ENCODE peak calls at places on chromosomes 5 and 9, in nine cellular contexts. K is astrocyte of the spinal cord, T is right atrium auricular region, D is mucosa of descending colon, I is gastrocnemius medialis, Y is OCI-LY7, A is AG09309, J is ovary, B is lower lobe of right lung. N is an unnamed sample.

GRCh38 chr9:124800306-124801259 is 23.6 kb downstream of the OLFML2A start:
- DNase-seq in K (no peak), J (no peak), Y (no peak), T (no peak), I (peak; percentile 37), B (peak; percentile 75), D (no peak), A (no peak), N (peak; percentile 72)

GRCh38 chr5:29672678-29673077 is 1520.8 kb upstream of the CDH6 start:
- DNase-seq in J (no peak), K (no peak), I (no peak), Y (no peak), B (no peak), A (no peak), D (no peak), T (no peak), N (no peak)

GRCh38 chr9:12698293-12698692 is 5.1 kb downstream of the TYRP1 start:
- DNase-seq in T (no peak), J (no peak), B (no peak), Y (no peak), D (no peak), I (no peak), A (no peak), K (peak; percentile 36), N (no peak)

GRCh38 chr5:111079846-111080245 is 8.3 kb downstream of the TSLP start:
- DNase-seq in I (no peak), T (no peak), Y (no peak), K (no peak), B (no peak), J (no peak), D (no peak), A (no peak), N (no peak)

GRCh38 chr5:176538985-176539384 is 1.8 kb upstream of the RNF44 start:
- DNase-seq in B (no peak), I (no peak), A (no peak), J (no peak), D (no peak), K (no peak), Y (no peak), T (no peak), N (no peak)

GRCh38 chr9:134169166-134169565 is 4.8 kb upstream of the RNU6ATAC start:
- DNase-seq in A (no peak), J (no peak), D (no peak), B (no peak), I (no peak), T (no peak), K (no peak), Y (no peak), N (no peak)

GRCh38 chr5:122500245-122501086 is 188.4 kb downstream of the SNCAIP start:
- DNase-seq in J (no peak), D (no peak), B (no peak), K (peak; percentile 60), Y (peak; percentile 3), A (peak; percentile 24), T (no peak), I (no peak), N (peak; percentile 33)

GRCh38 chr9:127712371-127712770 is 3.1 kb downstream of the PTRH1 start:
- DNase-seq in A (no peak), T (no peak), Y (no peak), J (no peak), K (no peak), D (no peak), B (no peak), I (no peak), N (no peak)

GRCh38 chr5:180704362-180704761 is 35.5 kb downstream of the OR2Y1 start:
- DNase-seq in K (no peak), T (no peak), D (no peak), Y (no peak), A (no peak), B (no peak), J (no peak), I (no peak), N (no peak)

GRCh38 chr5:90940227-90940995 is 381.8 kb downstream of the ADGRV1 start:
- DNase-seq in K (peak; percentile 26), T (no peak), B (no peak), I (no peak), D (peak; percentile 44), A (no peak), Y (peak; percentile 5), J (peak; percentile 43), N (no peak)

GRCh38 chr5:115767424-115767823 is 49.0 kb downstream of the CDO1 start:
- DNase-seq in J (no peak), A (no peak), T (no peak), B (no peak), D (no peak), Y (no peak), K (no peak), I (no peak), N (no peak)

GRCh38 chr5:36870399-36871040 is 6.0 kb upstream of the NIPBL start:
- DNase-seq in K (peak; percentile 71), Y (peak; percentile 81), J (no peak), T (no peak), D (no peak), I (no peak), A (no peak), B (no peak), N (no peak)

GRCh38 chr9:86102626-86103025 is 3.3 kb upstream of the GOLM1 start:
- DNase-seq in J (no peak), I (no peak), B (no peak), D (no peak), T (no peak), Y (no peak), A (no peak), K (no peak), N (no peak)

GRCh38 chr9:86099695-86100364 is 472 bp upstream of the GOLM1 start:
- DNase-seq in B (peak; percentile 56), T (peak; percentile 80), K (peak; percentile 52), J (peak; percentile 60), Y (no peak), A (no peak), I (no peak), D (peak; percentile 74), N (peak; percentile 41)

GRCh38 chr9:86096382-86096781 is 3.0 kb downstream of the GOLM1 start:
- DNase-seq in J (no peak), B (no peak), D (no peak), A (no peak), T (no peak), I (no peak), Y (no peak), K (peak; percentile 52), N (no peak)

GRCh38 chr9:86097510-86098224 is 1.7 kb downstream of the GOLM1 start:
- DNase-seq in B (no peak), I (no peak), K (peak; percentile 15), J (no peak), T (no peak), Y (no peak), D (no peak), A (no peak), N (no peak)

GRCh38 chr9:86098793-86099694 is at the start of gene GOLM1:
- DNase-seq in K (peak; percentile 49), I (no peak), D (peak; percentile 58), J (peak; percentile 74), A (no peak), T (no peak), B (peak; percentile 69), Y (no peak), N (peak; percentile 55)
- H3K4me3 ChIP-seq in K (peak within 1 kb of the TSS; percentile 75), I (peak within 1 kb of the TSS; percentile 56), D (peak within 1 kb of the TSS; percentile 48), J (peak within 1 kb of the TSS; percentile 77), A (peak within 1 kb of the TSS; percentile 76), T (peak within 1 kb of the TSS; percentile 74), B (peak within 1 kb of the TSS; percentile 72), Y (no peak within 1 kb of the TSS), N (peak within 1 kb of the TSS; percentile 67)

DNA sequence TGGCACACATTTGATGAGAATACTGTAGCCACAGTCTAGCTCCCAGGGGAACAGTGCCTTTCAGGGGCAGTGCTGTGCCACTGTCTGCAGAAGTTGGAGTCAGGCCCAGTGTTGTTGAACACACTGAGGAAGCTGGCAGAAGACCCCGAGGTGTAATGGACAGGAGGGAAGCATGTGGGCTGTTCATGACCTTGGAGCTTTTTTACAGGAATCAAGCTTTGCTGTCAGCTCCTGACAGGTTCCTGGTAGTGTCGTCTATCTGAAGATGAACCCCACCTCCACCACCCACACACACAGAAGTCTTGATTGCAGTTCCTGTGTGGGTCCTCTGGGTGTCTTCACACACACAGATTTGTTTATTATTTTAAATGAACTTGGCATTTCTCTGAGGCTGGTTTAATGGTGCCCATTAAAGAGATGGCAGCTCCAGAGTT is 40.3 kb upstream of the TNFAIP8 start:
- DNase-seq in A (no peak), Y (peak; percentile 81), D (no peak), B (no peak), T (no peak), K (no peak), J (no peak), I (no peak), N (no peak)
- TF ChIP-seq CTCF in A (peak; percentile 26), Y (peak; percentile 84), D (no peak), B (peak; percentile 35), T (peak; percentile 35), K (peak; percentile 23), J (no peak), I (no peak), N (peak; percentile 18)

DNA sequence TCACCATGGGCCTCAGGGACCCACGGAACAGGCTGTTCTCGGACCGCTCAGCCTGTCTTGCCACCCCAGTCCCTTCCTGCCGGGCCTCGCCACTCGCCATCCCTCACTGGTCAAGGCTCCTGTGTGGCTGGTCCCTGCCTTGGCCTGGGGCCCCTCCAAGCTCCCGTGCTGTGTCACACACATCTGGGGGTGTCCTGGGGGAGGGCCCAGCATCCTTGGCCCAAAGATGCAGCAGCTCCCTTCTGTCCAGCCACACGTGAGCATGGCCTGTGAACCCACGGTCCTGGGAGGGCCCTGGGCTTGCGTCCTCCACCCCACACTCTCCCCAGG is 425 bp upstream of the EGFL7 start:
- DNase-seq in J (no peak), I (no peak), B (no peak), Y (no peak), D (no peak), A (no peak), K (no peak), T (no peak), N (no peak)
- H3K4me3 ChIP-seq in J (no peak overlapping the region), I (peak overlapping the region; percentile 62), B (peak overlapping the region; percentile 61), Y (no peak overlapping the region), D (no peak overlapping the region), A (no peak overlapping the region), K (no peak overlapping the region), T (peak overlapping the region; percentile 66), N (peak overlapping the region; percentile 89)

GRCh38 chr5:73672130-73672529 is 46.1 kb downstream of the ARHGEF28 start:
- DNase-seq in K (no peak), I (no peak), D (no peak), Y (no peak), T (no peak), J (no peak), B (no peak), A (no peak), N (no peak)

GRCh38 chr5:73678322-73678740 is 52.3 kb downstream of the ARHGEF28 start:
- DNase-seq in I (no peak), T (no peak), B (no peak), J (no peak), D (no peak), K (no peak), A (no peak), Y (no peak), N (no peak)

GRCh38 chr5:73668422-73669116 is 42.6 kb downstream of the ARHGEF28 start:
- DNase-seq in I (no peak), K (peak; percentile 65), B (no peak), T (no peak), D (no peak), Y (no peak), J (no peak), A (no peak), N (no peak)

GRCh38 chr5:73674669-73675004 is 48.6 kb downstream of the ARHGEF28 start:
- DNase-seq in B (no peak), Y (no peak), A (no peak), J (no peak), D (no peak), T (no peak), K (no peak), I (no peak), N (no peak)

GRCh38 chr5:73673161-73673591 is 47.2 kb downstream of the ARHGEF28 start:
- DNase-seq in I (no peak), T (no peak), B (no peak), D (no peak), A (peak; percentile 76), K (peak; percentile 82), Y (no peak), J (no peak), N (no peak)
- TF ChIP-seq CTCF in I (no peak), T (no peak), B (no peak), D (no peak), A (no peak), K (no peak), Y (no peak), J (no peak), N (no peak)